ENCODE peak calls at places on chromosomes 5 and 9, in five cellular contexts. K is spleen, T is endodermal cell, U is epithelial cell of prostate, H is adrenal gland. V is an unnamed sample.

GRCh38 chr5:1666812-1667588 is 132.6 kb downstream of the MRPL36 start:
- DNase-seq in K (no peak), T (peak), U (no peak), H (peak), V (peak)

GRCh38 chr5:61256474-61256873 is 75.6 kb upstream of the ZSWIM6 start:
- DNase-seq in K (no peak), T (no peak), U (no peak), H (no peak), V (no peak)

GRCh38 chr9:2241461-2241874 is 226.3 kb downstream of the SMARCA2 start:
- DNase-seq in K (peak), T (peak), U (no peak), H (peak), V (peak)

GRCh38 chr5:174596429-174596828 is 128.0 kb upstream of the MSX2 start:
- DNase-seq in K (no peak), T (no peak), U (no peak), H (no peak), V (no peak)

GRCh38 chr5:1240496-1241260 is 15.5 kb downstream of the SLC6A18 start:
- DNase-seq in K (no peak), T (no peak), U (no peak), H (no peak), V (no peak)

GRCh38 chr9:136133191-136133958 is 14.7 kb upstream of the TMEM250 start:
- DNase-seq in K (no peak), T (peak), U (no peak), H (no peak), V (no peak)

GRCh38 chr9:97527626-97528528 is 26.4 kb downstream of the TMOD1 start:
- DNase-seq in K (no peak), T (peak), U (no peak), H (no peak), V (no peak)

GRCh38 chr5:158354958-158355357 is 496.0 kb upstream of the CLINT1 start:
- DNase-seq in K (no peak), T (no peak), U (no peak), H (no peak), V (no peak)

GRCh38 chr9:89278997-89279739 is 31.8 kb upstream of the CKS2 start:
- DNase-seq in K (no peak), T (no peak), U (no peak), H (peak), V (no peak)

GRCh38 chr9:115264333-115264732 is 146.4 kb upstream of the TNC start:
- DNase-seq in K (no peak), T (no peak), U (no peak), H (no peak), V (no peak)

GRCh38 chr5:79229357-79230174 is 6.4 kb upstream of the JMY start:
- DNase-seq in K (peak), T (no peak), U (no peak), H (no peak), V (no peak)

GRCh38 chr5:84379749-84380148 is 4.9 kb downstream of the EDIL3 start:
- DNase-seq in K (no peak), T (no peak), U (no peak), H (no peak), V (no peak)

GRCh38 chr5:84376346-84376745 is 8.3 kb downstream of the EDIL3 start:
- DNase-seq in K (no peak), T (no peak), U (no peak), H (no peak), V (no peak)

GRCh38 chr5:84378420-84378819 is 6.3 kb downstream of the EDIL3 start:
- DNase-seq in K (no peak), T (no peak), U (no peak), H (no peak), V (no peak)

GRCh38 chr5:84381501-84382362 is 2.9 kb downstream of the EDIL3 start:
- DNase-seq in K (no peak), T (no peak), U (no peak), H (no peak), V (peak)

DNA sequence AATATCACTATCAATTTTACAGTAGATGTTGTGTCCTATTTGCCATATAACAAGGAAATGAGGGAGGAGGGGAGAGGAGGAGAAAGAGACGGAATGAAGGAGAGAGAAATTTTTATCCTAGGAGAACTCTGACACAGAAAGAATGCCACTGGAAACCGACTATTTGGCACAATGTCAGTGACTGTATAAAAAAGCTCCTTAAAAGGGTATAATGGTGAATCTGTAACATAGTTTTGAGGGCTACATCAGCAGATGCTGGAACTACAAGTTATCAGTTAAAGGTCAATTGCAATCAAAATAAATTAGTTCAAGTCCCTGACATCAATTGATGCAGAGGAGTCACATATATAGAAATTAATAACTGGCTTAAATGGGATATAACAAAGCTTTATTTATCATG is 5.7 kb downstream of the EDIL3 start:
- DNase-seq in K (no peak), T (no peak), U (no peak), H (no peak), V (no peak)
- H3K27ac ChIP-seq in K (no peak), T (no peak), U (no peak), H (no peak), V (no peak)

DNA sequence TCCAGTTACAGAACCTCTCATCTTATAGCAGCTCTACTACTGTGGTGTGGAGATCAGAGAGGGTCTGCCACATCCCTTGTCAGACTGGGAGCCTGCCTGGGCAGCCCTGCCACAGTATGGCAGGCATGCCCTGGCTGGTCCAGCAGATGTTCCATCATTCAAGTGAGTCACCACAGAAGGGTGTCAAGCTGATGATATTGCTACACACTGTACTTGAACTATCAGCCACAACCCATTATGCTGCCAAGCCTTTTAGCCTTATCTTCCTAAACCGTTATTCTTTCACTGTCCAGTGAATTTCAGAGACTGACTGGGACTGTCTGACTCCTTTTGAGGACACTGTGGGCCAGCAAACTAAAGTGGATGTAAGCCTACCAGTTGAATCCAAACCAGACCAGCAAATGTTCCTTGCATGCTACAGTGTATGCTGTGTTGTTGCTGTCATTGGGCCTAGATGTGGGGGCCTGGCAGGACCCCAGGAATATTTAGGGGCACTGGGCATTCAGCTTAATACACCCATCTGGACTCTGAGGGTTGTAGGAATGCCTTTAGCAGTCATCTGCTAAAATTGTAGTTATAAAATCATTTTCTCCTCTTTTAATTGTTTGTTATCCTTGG is 202.6 kb downstream of the NR3C1 start:
- DNase-seq in K (no peak), T (no peak), U (peak), H (peak), V (no peak)
- H3K27ac ChIP-seq in K (no peak), T (no peak), U (peak), H (no peak), V (no peak)

GRCh38 chr5:151956720-151957119 is 32.1 kb upstream of the GLRA1 start:
- DNase-seq in K (no peak), T (no peak), U (no peak), H (no peak), V (no peak)
- H3K27ac ChIP-seq in K (no peak), T (no peak), U (no peak), H (no peak), V (no peak)

GRCh38 chr9:129606161-129607025 is 14.5 kb downstream of the C9orf50 start:
- DNase-seq in K (no peak), T (no peak), U (no peak), H (no peak), V (no peak)
- H3K27ac ChIP-seq in K (no peak), T (no peak), U (peak), H (peak), V (peak)

GRCh38 chr5:16616536-16617271 is at the start of gene RETREG1:
- DNase-seq in K (peak), T (peak), U (no peak), H (peak), V (peak)
- H3K27ac ChIP-seq in K (peak), T (no peak), U (no peak), H (no peak), V (peak)

GRCh38 chr9:11742471-11742870 is 950.7 kb upstream of the TYRP1 start:
- DNase-seq in K (no peak), T (no peak), U (no peak), H (no peak), V (no peak)

GRCh38 chr9:11743356-11743755 is 949.8 kb upstream of the TYRP1 start:
- DNase-seq in K (no peak), T (no peak), U (no peak), H (no peak), V (no peak)
- H3K27ac ChIP-seq in K (no peak), T (no peak), U (no peak), H (no peak), V (no peak)

GRCh38 chr5:135349886-135350285 is 49.1 kb downstream of the MACROH2A1 start:
- DNase-seq in K (no peak), T (no peak), U (no peak), H (no peak), V (no peak)

GRCh38 chr5:135355182-135355581 is 43.8 kb downstream of the MACROH2A1 start:
- DNase-seq in K (no peak), T (no peak), U (no peak), H (no peak), V (no peak)

GRCh38 chr5:135356522-135357318 is 42.3 kb downstream of the MACROH2A1 start:
- DNase-seq in K (peak), T (no peak), U (no peak), H (peak), V (no peak)

GRCh38 chr5:135350536-135350935 is 48.5 kb downstream of the MACROH2A1 start:
- DNase-seq in K (no peak), T (no peak), U (no peak), H (no peak), V (no peak)

GRCh38 chr5:135353952-135354721 is 44.9 kb downstream of the MACROH2A1 start:
- DNase-seq in K (peak), T (no peak), U (no peak), H (no peak), V (no peak)
- H3K27ac ChIP-seq in K (no peak), T (no peak), U (no peak), H (no peak), V (no peak)

GRCh38 chr9:114140401-114140800 is 14.9 kb upstream of the COL27A1 start:
- DNase-seq in K (no peak), T (no peak), U (no peak), H (no peak), V (no peak)

GRCh38 chr9:114140850-114141249 is 14.5 kb upstream of the COL27A1 start:
- DNase-seq in K (no peak), T (no peak), U (no peak), H (no peak), V (peak)

GRCh38 chr9:114137831-114138230 is 17.5 kb upstream of the COL27A1 start:
- DNase-seq in K (no peak), T (no peak), U (no peak), H (no peak), V (no peak)

GRCh38 chr9:114138537-114138936 is 16.8 kb upstream of the COL27A1 start:
- DNase-seq in K (no peak), T (no peak), U (no peak), H (no peak), V (no peak)

DNA sequence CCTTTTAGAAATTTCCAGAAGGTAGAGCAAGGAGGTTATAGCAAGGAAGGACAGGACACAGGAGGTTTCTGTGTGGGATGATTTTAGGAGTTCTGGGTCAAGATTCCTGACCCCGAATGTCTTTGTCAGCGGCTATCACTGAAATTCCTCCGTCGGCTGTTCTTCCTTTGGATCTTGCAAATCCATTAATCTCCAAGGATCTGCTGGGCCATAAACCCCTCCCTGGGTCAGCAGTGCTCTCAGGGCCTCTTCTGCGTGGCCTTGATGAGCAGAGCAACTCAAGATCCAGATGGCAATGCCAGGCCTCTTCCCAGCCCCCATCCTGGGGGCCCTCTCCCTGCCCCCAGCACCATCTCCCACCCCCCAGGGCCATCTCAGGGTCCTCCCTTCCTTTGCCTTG is 16.3 kb upstream of the COL27A1 start:
- DNase-seq in K (no peak), T (no peak), U (no peak), H (no peak), V (no peak)
- H3K27ac ChIP-seq in K (no peak), T (no peak), U (no peak), H (no peak), V (no peak)